ENCODE peak calls at places on chromosome 6, in eight cellular contexts. N, F, P, S, O, K, C and Z are unnamed samples.
A peak's percentile ranks its signal among the peaks of the same experiment; 100 is the strongest.

GRCh38 chr6:95693108-95693507 is 115.8 kb downstream of the MANEA start:
- DNase-seq in N (no peak), F (no peak), P (no peak), S (no peak), O (no peak), K (no peak), C (no peak), Z (no peak)

GRCh38 chr6:35596448-35597442 is 84.0 kb upstream of the TULP1 start:
- DNase-seq in N (no peak), F (peak; percentile 85), P (peak; percentile 95), S (no peak), O (no peak), K (no peak), C (no peak), Z (no peak)

GRCh38 chr6:5067305-5067704 is 17.8 kb upstream of the PPP1R3G start:
- DNase-seq in N (no peak), F (no peak), P (no peak), S (no peak), O (no peak), K (no peak), C (no peak), Z (no peak)

GRCh38 chr6:52454556-52454955 is 34.4 kb downstream of the EFHC1 start:
- DNase-seq in N (no peak), F (peak; percentile 56), P (peak; percentile 73), S (no peak), O (no peak), K (no peak), C (no peak), Z (no peak)

GRCh38 chr6:90898763-90899162 is 311.9 kb upstream of the MAP3K7 start:
- DNase-seq in N (no peak), F (no peak), P (no peak), S (no peak), O (no peak), K (no peak), C (no peak), Z (no peak)

GRCh38 chr6:142300758-142301251 is 1.0 kb upstream of the ADGRG6 start:
- DNase-seq in N (no peak), F (peak; percentile 71), P (peak; percentile 77), S (no peak), O (peak; percentile 10), K (no peak), C (no peak), Z (no peak)

GRCh38 chr6:115618311-115618710 is 442.4 kb downstream of the FRK start:
- DNase-seq in N (no peak), F (no peak), P (peak; percentile 18), S (no peak), O (no peak), K (no peak), C (no peak), Z (no peak)

GRCh38 chr6:125363360-125364121 is 61.8 kb upstream of the HDDC2 start:
- DNase-seq in N (peak; percentile 66), F (peak; percentile 17), P (peak; percentile 47), S (no peak), O (peak; percentile 57), K (peak; percentile 70), C (peak; percentile 72), Z (peak; percentile 12)

GRCh38 chr6:48567016-48567415 is 456.0 kb upstream of the PTCHD4 start:
- DNase-seq in N (no peak), F (no peak), P (peak; percentile 53), S (no peak), O (no peak), K (no peak), C (no peak), Z (no peak)

DNA sequence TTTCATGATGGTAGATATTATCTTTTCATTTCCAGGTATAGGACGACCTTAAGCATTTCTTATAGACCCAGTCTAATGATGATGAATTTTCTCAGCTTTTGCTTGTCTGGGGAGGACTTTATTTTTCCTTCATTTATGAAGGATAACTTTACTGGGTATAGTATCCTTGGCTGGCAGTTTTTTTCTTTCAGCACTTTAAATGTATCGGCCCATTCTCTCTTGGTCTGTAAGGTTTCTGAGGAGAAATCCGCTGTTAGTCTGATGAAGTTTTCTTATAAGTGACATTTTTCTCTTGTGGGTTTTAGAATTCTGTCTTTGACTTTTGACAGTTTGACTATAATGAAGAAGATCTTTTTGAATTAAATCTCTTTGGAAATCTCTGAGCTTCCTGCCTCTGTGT is 144.7 kb upstream of the SLC22A23 start:
- DNase-seq in N (no peak), F (no peak), P (no peak), S (no peak), O (no peak), K (no peak), C (no peak), Z (no peak)
- TF ChIP-seq CTCF in N (no peak), F (no peak), P (no peak), S (no peak), O (no peak), K (no peak), C (no peak), Z (no peak)

GRCh38 chr6:22026160-22026678 is 270.6 kb downstream of the PRL start:
- DNase-seq in N (no peak), F (no peak), P (peak; percentile 78), S (no peak), O (no peak), K (no peak), C (no peak), Z (no peak)
- H3K27ac ChIP-seq in N (peak overlapping the region; percentile 48), F (peak overlapping the region; percentile 19), P (peak overlapping the region; percentile 76), S (no peak overlapping the region), O (peak overlapping the region; percentile 47), K (peak overlapping the region; percentile 23), C (peak overlapping the region; percentile 73), Z (peak overlapping the region; percentile 4)

DNA sequence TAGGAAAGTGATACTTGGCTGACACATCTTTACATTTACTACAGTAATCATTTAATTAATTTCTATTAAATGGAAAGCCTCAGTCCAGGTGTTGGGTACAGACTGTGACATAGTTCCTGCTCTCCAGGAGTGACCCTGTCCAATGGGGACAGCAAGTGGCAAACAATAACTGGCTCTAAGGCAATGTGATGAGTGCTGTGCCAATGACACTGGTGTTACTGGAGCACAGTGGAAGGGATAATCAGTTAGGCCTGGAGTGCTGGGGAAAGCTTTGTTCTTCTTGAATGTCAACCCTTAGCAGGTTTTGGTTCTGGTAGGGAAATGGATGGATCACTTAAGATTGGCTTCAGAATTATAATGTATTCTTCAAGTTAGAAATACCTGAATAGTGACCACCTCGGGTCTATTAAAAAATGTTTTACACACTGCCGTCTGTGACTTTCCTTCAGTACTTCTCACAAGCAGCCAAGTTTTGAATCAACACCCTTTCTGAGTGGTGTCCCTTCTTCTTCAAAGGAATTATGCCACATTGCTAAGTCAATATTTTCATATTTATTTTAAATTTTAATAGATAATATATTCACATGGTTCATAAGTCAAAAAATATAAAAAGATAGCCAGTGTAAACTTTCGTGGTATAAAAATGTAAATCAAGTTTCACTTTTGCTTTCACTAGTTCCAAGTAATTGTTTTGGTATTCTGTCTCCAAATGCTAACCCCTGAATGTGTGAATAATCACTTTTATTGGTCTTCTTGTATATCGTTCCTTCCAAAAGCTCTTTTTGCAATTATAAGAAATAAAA is 9.6 kb downstream of the CMTR1 start:
- DNase-seq in N (no peak), F (no peak), P (no peak), S (no peak), O (no peak), K (no peak), C (no peak), Z (no peak)
- TF ChIP-seq CTCF in N (no peak), F (no peak), P (no peak), S (no peak), O (no peak), K (no peak), C (no peak), Z (no peak)

GRCh38 chr6:12584631-12585405 is 131.7 kb upstream of the PHACTR1 start:
- DNase-seq in N (no peak), F (no peak), P (no peak), S (no peak), O (no peak), K (no peak), C (no peak), Z (no peak)

GRCh38 chr6:12587096-12587495 is 129.5 kb upstream of the PHACTR1 start:
- DNase-seq in N (no peak), F (no peak), P (no peak), S (no peak), O (no peak), K (no peak), C (no peak), Z (no peak)

GRCh38 chr6:12586696-12587095 is 129.9 kb upstream of the PHACTR1 start:
- DNase-seq in N (no peak), F (no peak), P (no peak), S (no peak), O (no peak), K (no peak), C (no peak), Z (no peak)

GRCh38 chr6:12582421-12583110 is 134.0 kb upstream of the PHACTR1 start:
- DNase-seq in N (no peak), F (no peak), P (no peak), S (no peak), O (no peak), K (no peak), C (no peak), Z (no peak)

DNA sequence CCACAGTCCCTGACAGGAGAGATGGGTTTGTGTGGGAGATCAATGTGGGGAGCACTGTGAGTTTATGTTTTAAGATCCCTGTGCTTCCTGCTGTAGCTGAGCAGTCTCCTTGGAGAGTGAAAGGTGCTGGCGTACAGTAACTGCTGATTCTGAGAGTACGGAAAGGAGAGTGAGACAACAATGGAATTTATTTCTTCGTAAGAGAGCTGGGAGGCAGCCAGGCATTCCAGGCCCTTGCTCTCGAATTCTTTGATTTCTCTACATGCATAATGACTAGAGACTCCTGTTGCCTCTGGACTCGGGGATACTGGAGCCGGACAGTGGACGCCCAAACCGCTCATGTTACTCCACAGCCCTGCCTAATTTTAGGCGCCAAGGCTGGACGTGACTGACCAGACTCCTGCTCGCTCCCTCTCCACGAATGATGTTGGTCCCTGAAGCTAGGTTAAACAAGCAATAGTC is 131.0 kb upstream of the PHACTR1 start:
- DNase-seq in N (no peak), F (peak; percentile 19), P (peak; percentile 91), S (no peak), O (no peak), K (peak; percentile 15), C (peak; percentile 69), Z (no peak)
- H3K27ac ChIP-seq in N (peak overlapping the region; percentile 59), F (no peak overlapping the region), P (peak overlapping the region; percentile 34), S (no peak overlapping the region), O (no peak overlapping the region), K (peak overlapping the region; percentile 74), C (peak overlapping the region; percentile 78), Z (peak overlapping the region; percentile 15)

DNA sequence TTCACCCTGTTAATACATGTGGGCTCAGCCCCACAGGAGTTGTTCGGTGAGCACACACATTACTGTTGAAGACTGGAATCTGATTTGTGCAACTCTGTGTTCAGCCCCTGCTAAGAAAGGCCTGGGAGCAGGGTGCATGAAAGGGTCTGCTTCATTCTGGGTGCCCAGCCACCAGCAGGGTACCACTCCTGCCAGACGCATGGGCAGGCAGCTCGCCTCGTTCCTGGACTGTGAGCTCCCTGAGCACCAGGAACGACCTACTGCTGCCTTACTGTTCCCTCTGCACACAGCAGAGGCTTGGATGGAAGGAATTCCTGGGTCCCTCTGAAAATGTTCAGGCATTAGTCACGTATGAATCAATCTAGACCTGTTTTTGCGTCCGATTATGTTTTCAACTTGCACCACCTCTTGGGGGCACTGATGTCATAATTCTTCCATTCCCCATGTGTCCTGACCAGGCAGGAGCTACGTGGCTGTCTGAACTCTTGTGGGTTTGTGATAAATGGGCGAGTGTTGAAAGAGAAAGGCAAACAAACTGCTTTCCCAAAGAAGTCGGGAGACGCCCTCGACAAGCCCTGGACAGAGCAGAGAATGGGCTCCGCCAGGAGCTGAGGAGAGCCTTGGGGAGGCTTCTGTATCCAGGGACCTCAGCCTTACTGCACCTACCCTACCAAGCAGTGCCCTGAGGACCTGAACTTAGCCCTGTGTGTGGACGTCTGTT is 123.9 kb downstream of the LY86 start:
- DNase-seq in N (no peak), F (peak; percentile 87), P (peak; percentile 96), S (no peak), O (no peak), K (no peak), C (peak; percentile 59), Z (no peak)
- TF ChIP-seq CTCF in N (no peak), F (peak; percentile 12), P (no peak), S (no peak), O (no peak), K (no peak), C (no peak), Z (no peak)